ENCODE peak calls at places on chromosome 6, in six cellular contexts. Y is tibial nerve; I is mucosa of descending colon; S is HCT116; U is GM23248; H is CD8-positive, alpha-beta T cell. N is an unnamed sample. For H3K4me1, the result is how much of the 10 kb centered on the place peaks cover.

GRCh38 chr6:43963877-43964658 is 163.2 kb downstream of the MRPL14 start:
- DNase-seq in Y (no peak), I (no peak), S (no peak), U (no peak), H (no peak), N (no peak)

GRCh38 chr6:84457276-84457675 is 229.8 kb upstream of the CEP162 start:
- DNase-seq in Y (no peak), I (no peak), S (no peak), U (no peak), H (no peak), N (no peak)

GRCh38 chr6:41785689-41786450 is 1.6 kb upstream of the TOMM6 start:
- DNase-seq in Y (no peak), I (no peak), S (no peak), U (peak), H (no peak), N (no peak)

GRCh38 chr6:119255492-119255891 is 94.1 kb downstream of the MAN1A1 start:
- DNase-seq in Y (no peak), I (no peak), S (peak), U (no peak), H (no peak), N (no peak)

GRCh38 chr6:107075951-107076381 is 39.3 kb downstream of the BEND3 start:
- DNase-seq in Y (no peak), I (no peak), S (no peak), U (peak), H (no peak), N (no peak)

GRCh38 chr6:149642829-149643580 is 5.5 kb downstream of the KATNA1 start:
- DNase-seq in Y (no peak), I (no peak), S (no peak), U (peak), H (no peak), N (no peak)

GRCh38 chr6:119493980-119494379 is 144.4 kb upstream of the MAN1A1 start:
- DNase-seq in Y (no peak), I (peak), S (no peak), U (no peak), H (no peak), N (no peak)

GRCh38 chr6:169232507-169232931 is 21.1 kb downstream of the THBS2 start:
- DNase-seq in Y (no peak), I (no peak), S (no peak), U (no peak), H (no peak), N (no peak)

GRCh38 chr6:16851044-16851540 is 89.8 kb upstream of the ATXN1 start:
- DNase-seq in Y (no peak), I (no peak), S (no peak), U (no peak), H (no peak), N (no peak)

GRCh38 chr6:108295676-108296075 is 822 bp downstream of the AFG1L start:
- DNase-seq in Y (no peak), I (no peak), S (no peak), U (no peak), H (no peak), N (no peak)

GRCh38 chr6:136551103-136551502 is 881 bp upstream of the MAP7 start:
- DNase-seq in Y (no peak), I (no peak), S (no peak), U (no peak), H (no peak), N (no peak)

GRCh38 chr6:107618672-107619071 is 128.8 kb downstream of the SOBP start:
- DNase-seq in Y (no peak), I (no peak), S (no peak), U (no peak), H (no peak), N (no peak)

GRCh38 chr6:155628315-155628714 is 172.7 kb upstream of the NOX3 start:
- DNase-seq in Y (no peak), I (no peak), S (no peak), U (no peak), H (no peak), N (no peak)

GRCh38 chr6:32860674-32861073 is 6.7 kb downstream of the PSMB9 start:
- DNase-seq in Y (no peak), I (no peak), S (no peak), U (no peak), H (no peak), N (no peak)

DNA sequence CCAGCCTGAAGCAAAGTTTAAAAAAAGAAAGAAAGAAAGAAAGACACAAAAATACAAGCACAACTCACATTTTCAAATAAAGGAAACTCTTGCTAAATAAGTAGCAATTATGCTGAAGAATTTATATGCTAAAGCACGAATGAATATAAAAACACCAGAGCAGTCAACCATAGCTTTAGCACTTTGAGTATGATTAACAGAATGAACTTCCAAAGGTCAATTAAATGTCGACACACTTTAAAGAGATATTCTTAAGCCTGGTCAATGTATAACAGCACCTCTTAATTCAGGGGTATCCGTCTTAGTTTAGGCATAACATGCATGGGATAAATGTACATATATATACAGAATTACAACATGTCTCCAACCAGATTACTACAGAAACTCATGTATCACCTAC is 125.9 kb downstream of the OGFRL1 start:
- DNase-seq in Y (no peak), I (no peak), S (no peak), U (no peak), H (no peak), N (no peak)
- H3K4me1 ChIP-seq in Y (under half), I (under half), S (under half), U (under half), H (under half), N (under half)

GRCh38 chr6:164842085-164842484 is 467.3 kb downstream of the C6orf118 start:
- DNase-seq in Y (no peak), I (no peak), S (no peak), U (no peak), H (no peak), N (no peak)
- H3K4me1 ChIP-seq in Y (under half), I (under half), S (under half), U (under half), H (under half), N (under half)

GRCh38 chr6:111734068-111734825 is 128.6 kb upstream of the TRAF3IP2 start:
- DNase-seq in Y (no peak), I (no peak), S (no peak), U (no peak), H (no peak), N (peak)
- H3K4me1 ChIP-seq in Y (under half), I (under half), S (under half), U (under half), H (half or more), N (under half)

DNA sequence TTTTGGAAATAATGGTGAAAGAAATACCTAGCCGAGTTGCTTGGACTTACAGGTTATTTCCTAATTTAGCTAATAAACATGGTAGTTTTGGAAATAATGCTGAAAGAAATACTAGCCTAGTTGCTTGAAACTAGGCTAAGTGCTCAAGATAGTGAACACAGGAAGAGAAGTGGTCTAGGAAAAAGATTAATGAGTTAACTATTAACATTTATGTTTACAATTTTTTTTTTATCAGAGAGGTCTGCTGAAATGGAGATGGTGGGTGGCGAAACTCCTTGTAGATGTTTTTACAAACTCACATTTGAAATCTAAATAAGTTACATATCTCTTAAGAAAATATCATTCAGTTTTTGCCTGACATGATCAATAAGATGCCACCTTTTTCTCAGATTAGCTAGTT is 39.2 kb downstream of the MAPK14 start:
- DNase-seq in Y (no peak), I (no peak), S (no peak), U (no peak), H (no peak), N (no peak)
- H3K4me1 ChIP-seq in Y (under half), I (under half), S (under half), U (under half), H (under half), N (under half)

DNA sequence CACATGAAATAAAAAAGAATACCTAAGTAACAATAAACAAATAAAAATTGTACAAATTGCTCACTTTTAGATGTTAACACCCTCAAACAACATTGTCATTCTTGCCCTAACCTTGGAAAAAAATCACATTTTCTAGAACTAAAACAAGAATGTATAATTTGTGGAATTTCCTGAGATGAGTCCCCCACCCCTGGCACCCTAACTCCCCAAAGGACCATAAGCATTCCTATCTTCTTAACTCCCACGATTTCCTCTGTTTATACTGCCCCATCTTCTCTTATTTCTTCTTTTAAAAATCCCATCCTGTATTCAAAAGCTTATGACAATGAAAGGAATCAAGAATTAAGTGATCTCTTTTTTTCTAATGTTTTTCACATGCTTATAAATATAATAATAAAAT is 70.9 kb downstream of the IBTK start:
- DNase-seq in Y (no peak), I (no peak), S (no peak), U (peak), H (no peak), N (no peak)
- H3K4me1 ChIP-seq in Y (under half), I (under half), S (under half), U (half or more), H (under half), N (under half)

N was measured in SJSA1.